ENCODE peak calls at places on chromosomes 3 and 15, in four cellular contexts. One of them, this sample, is unnamed.

GRCh38 chr3:177320765-177321247 is 123.5 kb upstream of the TBL1XR1 start:
- DNase-seq in HFFc6: no peak
- DNase-seq in psoas muscle: no peak
- DNase-seq in fibroblast of pulmonary artery: peak
- DNase-seq in this sample: no peak

GRCh38 chr3:47013231-47013630 is 33.8 kb downstream of the NBEAL2 start:
- DNase-seq in fibroblast of pulmonary artery: no peak
- DNase-seq in psoas muscle: no peak
- DNase-seq in HFFc6: no peak
- DNase-seq in this sample: no peak

GRCh38 chr3:47824541-47825473 is 21.9 kb downstream of the DHX30 start:
- DNase-seq in fibroblast of pulmonary artery: peak
- DNase-seq in psoas muscle: peak
- DNase-seq in HFFc6: peak
- DNase-seq in this sample: peak

GRCh38 chr15:74464897-74465296 is 3.9 kb upstream of the UBL7 start:
- DNase-seq in HFFc6: no peak
- DNase-seq in psoas muscle: no peak
- DNase-seq in fibroblast of pulmonary artery: no peak
- DNase-seq in this sample: no peak

GRCh38 chr15:40366204-40367037 is 8.4 kb downstream of the DISP2 start:
- DNase-seq in HFFc6: no peak
- DNase-seq in psoas muscle: no peak
- DNase-seq in fibroblast of pulmonary artery: no peak
- DNase-seq in this sample: no peak

GRCh38 chr15:66921319-66921718 is 144.1 kb upstream of the SMAD3 start:
- DNase-seq in fibroblast of pulmonary artery: no peak
- DNase-seq in psoas muscle: peak
- DNase-seq in HFFc6: no peak
- DNase-seq in this sample: no peak

GRCh38 chr15:70799667-70800450 is 36.5 kb upstream of the UACA start:
- DNase-seq in fibroblast of pulmonary artery: peak
- DNase-seq in psoas muscle: no peak
- DNase-seq in HFFc6: peak
- DNase-seq in this sample: peak

GRCh38 chr3:100641471-100642032 is 32.2 kb downstream of the ADGRG7 start:
- DNase-seq in HFFc6: no peak
- DNase-seq in fibroblast of pulmonary artery: no peak
- DNase-seq in psoas muscle: no peak
- DNase-seq in this sample: no peak

GRCh38 chr3:6242104-6242503 is 618.8 kb upstream of the GRM7 start:
- DNase-seq in fibroblast of pulmonary artery: no peak
- DNase-seq in HFFc6: no peak
- DNase-seq in psoas muscle: no peak
- DNase-seq in this sample: no peak

GRCh38 chr3:183764854-183765731 is 60.3 kb downstream of the MAP6D1 start:
- DNase-seq in HFFc6: peak
- DNase-seq in psoas muscle: no peak
- DNase-seq in fibroblast of pulmonary artery: peak
- DNase-seq in this sample: peak

GRCh38 chr3:117719316-117719926 is 1009.8 kb downstream of the TUSC7 start:
- DNase-seq in HFFc6: peak
- DNase-seq in psoas muscle: no peak
- DNase-seq in fibroblast of pulmonary artery: peak
- DNase-seq in this sample: peak

GRCh38 chr3:127324913-127325629 is 37.2 kb upstream of the PRR20G start:
- DNase-seq in HFFc6: no peak
- DNase-seq in fibroblast of pulmonary artery: no peak
- DNase-seq in psoas muscle: no peak
- DNase-seq in this sample: peak

GRCh38 chr3:172097585-172097984 is 58.2 kb downstream of the FNDC3B start:
- DNase-seq in psoas muscle: no peak
- DNase-seq in HFFc6: no peak
- DNase-seq in fibroblast of pulmonary artery: no peak
- DNase-seq in this sample: no peak

GRCh38 chr3:15386352-15386751 is 41.0 kb downstream of the METTL6 start:
- DNase-seq in HFFc6: no peak
- DNase-seq in fibroblast of pulmonary artery: no peak
- DNase-seq in psoas muscle: no peak
- DNase-seq in this sample: no peak

GRCh38 chr3:95297586-95297985 is 1234.7 kb downstream of the NSUN3 start:
- DNase-seq in psoas muscle: no peak
- DNase-seq in fibroblast of pulmonary artery: no peak
- DNase-seq in HFFc6: no peak
- DNase-seq in this sample: no peak

GRCh38 chr3:105970283-105970682 is 101.5 kb upstream of the CBLB start:
- DNase-seq in psoas muscle: no peak
- DNase-seq in HFFc6: peak
- DNase-seq in fibroblast of pulmonary artery: peak
- DNase-seq in this sample: peak

GRCh38 chr15:67110400-67110799 is 45.0 kb downstream of the SMAD3 start:
- DNase-seq in psoas muscle: no peak
- DNase-seq in fibroblast of pulmonary artery: no peak
- DNase-seq in HFFc6: no peak
- DNase-seq in this sample: no peak

GRCh38 chr3:96182756-96183155 is 631.6 kb upstream of the EPHA6 start:
- DNase-seq in HFFc6: no peak
- DNase-seq in fibroblast of pulmonary artery: no peak
- DNase-seq in psoas muscle: no peak
- DNase-seq in this sample: peak

GRCh38 chr15:31308185-31308639 is 18.4 kb upstream of the KLF13 start:
- DNase-seq in psoas muscle: no peak
- DNase-seq in HFFc6: no peak
- DNase-seq in fibroblast of pulmonary artery: no peak
- DNase-seq in this sample: no peak

GRCh38 chr15:75232252-75232813 is 25.8 kb upstream of the GOLGA6C start:
- DNase-seq in psoas muscle: peak
- DNase-seq in fibroblast of pulmonary artery: no peak
- DNase-seq in HFFc6: no peak
- DNase-seq in this sample: no peak

GRCh38 chr3:192878374-192878773 is 39.3 kb downstream of the MB21D2 start:
- DNase-seq in HFFc6: no peak
- DNase-seq in fibroblast of pulmonary artery: no peak
- DNase-seq in psoas muscle: no peak
- DNase-seq in this sample: no peak

GRCh38 chr15:49467782-49468181 is 44.7 kb downstream of the FGF7 start:
- DNase-seq in fibroblast of pulmonary artery: peak
- DNase-seq in psoas muscle: no peak
- DNase-seq in HFFc6: no peak
- DNase-seq in this sample: no peak

GRCh38 chr15:65414841-65415621 is 7.7 kb downstream of the IGDCC4 start:
- DNase-seq in HFFc6: no peak
- DNase-seq in psoas muscle: peak
- DNase-seq in fibroblast of pulmonary artery: peak
- DNase-seq in this sample: no peak

GRCh38 chr3:41688595-41689380 is 273.1 kb downstream of the ULK4 start:
- DNase-seq in HFFc6: peak
- DNase-seq in fibroblast of pulmonary artery: peak
- DNase-seq in psoas muscle: no peak
- DNase-seq in this sample: peak

GRCh38 chr3:41682996-41683395 is 278.9 kb downstream of the ULK4 start:
- DNase-seq in HFFc6: peak
- DNase-seq in psoas muscle: no peak
- DNase-seq in fibroblast of pulmonary artery: peak
- DNase-seq in this sample: peak

GRCh38 chr3:41683666-41684350 is 278.1 kb downstream of the ULK4 start:
- DNase-seq in HFFc6: peak
- DNase-seq in psoas muscle: no peak
- DNase-seq in fibroblast of pulmonary artery: no peak
- DNase-seq in this sample: peak

GRCh38 chr3:41681479-41681878 is 280.4 kb downstream of the ULK4 start:
- DNase-seq in fibroblast of pulmonary artery: peak
- DNase-seq in HFFc6: peak
- DNase-seq in psoas muscle: no peak
- DNase-seq in this sample: peak

GRCh38 chr3:41684802-41685740 is 276.8 kb downstream of the ULK4 start:
- DNase-seq in HFFc6: peak
- DNase-seq in fibroblast of pulmonary artery: no peak
- DNase-seq in psoas muscle: no peak
- DNase-seq in this sample: no peak
- TF ChIP-seq CTCF in HFFc6: peak
- TF ChIP-seq CTCF in fibroblast of pulmonary artery: no peak
- TF ChIP-seq CTCF in psoas muscle: no peak
- TF ChIP-seq CTCF in this sample: no peak

GRCh38 chr3:125206934-125207333 is 5.6 kb downstream of the SLC12A8 start:
- DNase-seq in fibroblast of pulmonary artery: no peak
- DNase-seq in HFFc6: no peak
- DNase-seq in psoas muscle: no peak
- DNase-seq in this sample: no peak

GRCh38 chr3:125203731-125204130 is 8.8 kb downstream of the SLC12A8 start:
- DNase-seq in HFFc6: no peak
- DNase-seq in psoas muscle: no peak
- DNase-seq in fibroblast of pulmonary artery: no peak
- DNase-seq in this sample: no peak

GRCh38 chr3:125200731-125201139 is 11.8 kb downstream of the SLC12A8 start:
- DNase-seq in fibroblast of pulmonary artery: no peak
- DNase-seq in HFFc6: no peak
- DNase-seq in psoas muscle: no peak
- DNase-seq in this sample: no peak

GRCh38 chr3:125207507-125207906 is 5.0 kb downstream of the SLC12A8 start:
- DNase-seq in psoas muscle: no peak
- DNase-seq in HFFc6: no peak
- DNase-seq in fibroblast of pulmonary artery: no peak
- DNase-seq in this sample: no peak

GRCh38 chr3:125202197-125202596 is 10.4 kb downstream of the SLC12A8 start:
- DNase-seq in HFFc6: no peak
- DNase-seq in fibroblast of pulmonary artery: peak
- DNase-seq in psoas muscle: no peak
- DNase-seq in this sample: peak
- TF ChIP-seq CTCF in HFFc6: peak
- TF ChIP-seq CTCF in fibroblast of pulmonary artery: peak
- TF ChIP-seq CTCF in psoas muscle: no peak
- TF ChIP-seq CTCF in this sample: no peak

GRCh38 chr3:128665362-128666021 is 14.9 kb upstream of the RPN1 start:
- DNase-seq in psoas muscle: no peak
- DNase-seq in HFFc6: no peak
- DNase-seq in fibroblast of pulmonary artery: peak
- DNase-seq in this sample: no peak
- TF ChIP-seq CTCF in psoas muscle: no peak
- TF ChIP-seq CTCF in HFFc6: peak
- TF ChIP-seq CTCF in fibroblast of pulmonary artery: no peak
- TF ChIP-seq CTCF in this sample: no peak

GRCh38 chr3:62833538-62833937 is 41.7 kb downstream of the CADPS start:
- DNase-seq in psoas muscle: no peak
- DNase-seq in fibroblast of pulmonary artery: no peak
- DNase-seq in HFFc6: no peak
- DNase-seq in this sample: peak
- TF ChIP-seq CTCF in psoas muscle: no peak
- TF ChIP-seq CTCF in fibroblast of pulmonary artery: peak
- TF ChIP-seq CTCF in HFFc6: peak
- TF ChIP-seq CTCF in this sample: peak